ENCODE peak calls at places on chromosomes 7 and 10, in six cellular contexts. V, C, W, J, K and P are unnamed samples.
A peak's percentile ranks its signal among the peaks of the same experiment; 100 is the strongest.

GRCh38 chr10:126935263-126935946 is 30.2 kb downstream of the DOCK1 start:
- DNase-seq in V (peak; percentile 33), C (no peak), W (no peak), J (no peak), K (no peak), P (no peak)

GRCh38 chr10:86354761-86355540 is 11.6 kb downstream of the GRID1 start:
- DNase-seq in V (no peak), C (no peak), W (no peak), J (no peak), K (no peak), P (no peak)

GRCh38 chr10:3465406-3465891 is 292.9 kb upstream of the PITRM1 start:
- DNase-seq in V (no peak), C (no peak), W (no peak), J (no peak), K (no peak), P (no peak)

GRCh38 chr7:70782729-70783290 is 349.1 kb upstream of the GALNT17 start:
- DNase-seq in V (no peak), C (no peak), W (no peak), J (no peak), K (no peak), P (no peak)

GRCh38 chr10:126247454-126247975 is 140.8 kb downstream of the ADAM12 start:
- DNase-seq in V (peak; percentile 100), C (peak; percentile 94), W (peak; percentile 58), J (peak; percentile 99), K (peak; percentile 83), P (peak; percentile 92)

GRCh38 chr7:78279035-78279434 is 480.5 kb downstream of the PHTF2 start:
- DNase-seq in V (peak; percentile 81), C (no peak), W (no peak), J (no peak), K (no peak), P (no peak)

GRCh38 chr7:28539289-28539981 is 127.1 kb downstream of the CREB5 start:
- DNase-seq in V (no peak), C (no peak), W (no peak), J (no peak), K (no peak), P (no peak)

GRCh38 chr7:52257890-52258289 is 777.5 kb upstream of the POM121L12 start:
- DNase-seq in V (no peak), C (no peak), W (no peak), J (no peak), K (no peak), P (no peak)

GRCh38 chr7:99460651-99461050 is 5.3 kb downstream of the ATP5MF start:
- DNase-seq in V (no peak), C (no peak), W (no peak), J (no peak), K (no peak), P (no peak)

GRCh38 chr7:16982640-16983103 is 100.9 kb upstream of the AGR3 start:
- DNase-seq in V (peak; percentile 40), C (no peak), W (peak; percentile 35), J (no peak), K (peak; percentile 23), P (no peak)

GRCh38 chr7:150401424-150401790 is 22.3 kb downstream of the ZNF775 start:
- DNase-seq in V (no peak), C (no peak), W (no peak), J (no peak), K (no peak), P (no peak)

GRCh38 chr10:83012866-83013265 is 1126.4 kb upstream of the GHITM start:
- DNase-seq in V (peak; percentile 55), C (no peak), W (no peak), J (no peak), K (no peak), P (no peak)

GRCh38 chr7:4110438-4110837 is 571.7 kb upstream of the FOXK1 start:
- DNase-seq in V (no peak), C (no peak), W (no peak), J (no peak), K (no peak), P (no peak)

GRCh38 chr10:71684356-71685173 is 35.0 kb downstream of the C10orf105 start:
- DNase-seq in V (no peak), C (no peak), W (no peak), J (no peak), K (no peak), P (no peak)

GRCh38 chr7:116776046-116776445 is 86.3 kb upstream of the CAPZA2 start:
- DNase-seq in V (no peak), C (no peak), W (no peak), J (no peak), K (no peak), P (no peak)

GRCh38 chr7:95780665-95781064 is 8.3 kb downstream of the DYNC1I1 start:
- DNase-seq in V (no peak), C (no peak), W (no peak), J (no peak), K (no peak), P (no peak)

GRCh38 chr10:29634764-29635625 is at the start of gene SVIL:
- DNase-seq in V (peak; percentile 72), C (peak; percentile 93), W (peak; percentile 27), J (no peak), K (peak; percentile 87), P (peak; percentile 90)

GRCh38 chr7:79199266-79199665 is 254.2 kb downstream of the MAGI2 start:
- DNase-seq in V (no peak), C (no peak), W (no peak), J (peak; percentile 65), K (no peak), P (no peak)

GRCh38 chr7:43590862-43591550 is 8.1 kb downstream of the STK17A start:
- DNase-seq in V (no peak), C (no peak), W (no peak), J (no peak), K (no peak), P (no peak)

GRCh38 chr7:43700059-43700501 is 29.2 kb downstream of the COA1 start:
- DNase-seq in V (peak; percentile 63), C (no peak), W (no peak), J (no peak), K (no peak), P (no peak)

GRCh38 chr10:132479024-132479602 is 58.5 kb upstream of the INPP5A start:
- DNase-seq in V (no peak), C (peak; percentile 46), W (no peak), J (no peak), K (no peak), P (no peak)

GRCh38 chr7:76357379-76358052 is 1.3 kb downstream of the YWHAG start:
- DNase-seq in V (no peak), C (no peak), W (no peak), J (no peak), K (no peak), P (no peak)

GRCh38 chr10:91907914-91908357 is 1.4 kb downstream of the FGFBP3 start:
- DNase-seq in V (no peak), C (no peak), W (no peak), J (no peak), K (no peak), P (no peak)

GRCh38 chr10:91908358-91909177 is 718 bp downstream of the FGFBP3 start:
- DNase-seq in V (peak; percentile 65), C (peak; percentile 85), W (peak; percentile 85), J (no peak), K (peak; percentile 50), P (peak; percentile 84)

GRCh38 chr10:91910467-91910866 is 1.2 kb upstream of the FGFBP3 start:
- DNase-seq in V (no peak), C (no peak), W (no peak), J (no peak), K (no peak), P (no peak)

GRCh38 chr10:91909178-91909677 is at the start of gene FGFBP3:
- DNase-seq in V (peak; percentile 52), C (no peak), W (peak; percentile 33), J (no peak), K (peak; percentile 47), P (no peak)

DNA sequence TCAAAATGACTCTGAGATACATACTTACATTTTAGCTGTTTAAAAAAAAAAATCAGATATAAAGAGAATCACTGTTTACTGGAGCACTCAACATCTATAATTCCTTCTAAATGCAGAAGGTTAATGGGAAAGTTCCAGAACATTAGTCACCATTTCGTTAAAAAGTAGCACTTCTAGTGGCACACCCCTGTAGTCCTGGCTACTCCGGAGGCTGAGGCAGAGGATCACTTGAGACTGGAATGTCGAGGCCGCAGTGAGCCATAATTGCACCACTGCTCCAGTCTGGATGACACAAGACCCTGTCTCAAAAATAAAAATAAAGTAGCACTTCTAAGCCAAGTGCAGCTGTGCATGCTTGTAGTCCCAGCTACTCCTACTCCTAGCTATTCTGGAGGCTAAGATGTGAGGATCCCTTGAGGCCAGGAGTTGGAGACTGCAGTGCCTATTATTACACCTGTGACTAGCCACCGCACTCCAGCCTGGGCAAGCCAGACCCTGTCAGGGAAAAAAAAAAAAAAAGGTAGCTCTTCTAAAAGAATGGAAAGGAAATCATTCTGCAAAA is 2.2 kb downstream of the FGFBP3 start:
- DNase-seq in V (peak; percentile 48), C (no peak), W (no peak), J (no peak), K (no peak), P (no peak)
- H3K4me3 ChIP-seq in V (peak overlapping the region; percentile 79), C (peak overlapping the region; percentile 72), W (no peak overlapping the region), J (no peak overlapping the region), K (no peak overlapping the region), P (peak overlapping the region; percentile 73)

DNA sequence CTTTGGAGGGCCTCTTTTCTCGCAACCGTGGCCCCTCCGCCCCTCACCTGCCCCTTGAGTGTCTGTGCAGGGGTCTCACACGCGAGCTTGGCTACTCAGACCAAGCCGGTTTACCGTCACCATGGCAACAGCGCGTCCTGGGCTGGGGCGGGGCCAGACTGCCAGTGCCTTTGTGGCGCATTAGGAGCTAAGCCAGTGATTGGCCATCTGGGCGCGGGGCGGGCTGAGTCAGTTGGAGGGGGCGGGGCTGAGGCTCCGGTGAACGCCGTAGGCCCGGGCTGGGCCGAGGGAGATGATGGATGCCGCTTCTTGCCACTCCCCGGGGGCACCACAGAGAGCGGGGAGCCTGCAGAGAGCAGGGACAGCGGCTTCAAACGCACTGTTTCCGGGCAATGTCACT is 48.7 kb upstream of the FXYD4 start:
- DNase-seq in V (peak; percentile 59), C (peak; percentile 84), W (peak; percentile 93), J (no peak), K (peak; percentile 91), P (peak; percentile 82)
- H3K4me3 ChIP-seq in V (peak overlapping the region; percentile 37), C (peak overlapping the region; percentile 9), W (no peak overlapping the region), J (no peak overlapping the region), K (no peak overlapping the region), P (peak overlapping the region; percentile 62)

GRCh38 chr7:155344270-155344617 is 46.6 kb downstream of the INSIG1 start:
- DNase-seq in V (no peak), C (no peak), W (peak; percentile 4), J (no peak), K (no peak), P (no peak)
- H3K4me3 ChIP-seq in V (no peak overlapping the region), C (no peak overlapping the region), W (no peak overlapping the region), J (no peak overlapping the region), K (no peak overlapping the region), P (no peak overlapping the region)

DNA sequence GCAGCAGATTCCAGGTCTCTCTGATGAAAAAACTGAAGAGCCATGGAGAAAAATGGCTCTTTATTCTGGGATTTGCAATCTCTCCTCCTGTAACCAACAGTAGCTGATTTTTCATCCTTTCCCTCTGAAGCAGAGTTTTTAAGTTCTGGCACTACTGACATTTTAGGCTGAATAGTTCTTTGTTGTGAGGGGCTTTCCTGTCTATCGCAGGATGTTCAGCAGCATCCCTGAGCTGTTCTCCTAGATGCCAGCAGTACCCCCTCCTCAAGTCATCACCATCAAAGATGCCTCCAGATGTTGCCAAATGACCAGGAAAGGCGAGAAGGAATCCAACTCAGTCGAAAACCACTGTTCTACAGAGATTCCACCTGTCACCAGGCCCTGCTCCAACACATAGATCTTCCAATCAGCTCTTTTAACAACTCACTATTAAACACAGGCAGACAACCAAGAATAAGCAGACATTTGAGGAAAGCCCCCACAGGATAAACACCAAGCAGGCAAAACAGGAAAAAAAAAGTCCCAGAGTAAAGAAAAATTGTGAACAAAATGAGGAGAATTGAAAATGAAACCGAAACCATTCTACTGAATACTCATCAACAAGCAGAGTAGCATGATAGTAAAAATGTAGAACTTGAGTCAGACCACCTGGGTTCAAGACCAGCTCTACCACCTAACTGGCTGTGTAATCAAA is 124.8 kb downstream of the MPP7 start:
- DNase-seq in V (no peak), C (no peak), W (no peak), J (no peak), K (no peak), P (no peak)
- H3K4me3 ChIP-seq in V (no peak overlapping the region), C (peak overlapping the region; percentile 33), W (no peak overlapping the region), J (no peak overlapping the region), K (peak overlapping the region; percentile 17), P (peak overlapping the region; percentile 64)